ENCODE peak calls at places on chromosomes 4 and X, in four cellular contexts. P is HCT116, W is suprapubic skin, S is prostate gland. L is an unnamed sample.

GRCh38 chrX:47145408-47146120 is 543 bp downstream of the RBM10 start:
- DNase-seq in S (peak; percentile 4), W (no peak), P (no peak), L (no peak)

GRCh38 chrX:50081282-50081955 is 119.4 kb downstream of the AKAP4 start:
- DNase-seq in S (peak; percentile 31), P (no peak), W (no peak), L (peak; percentile 68)

GRCh38 chrX:455673-456072 is 69.0 kb upstream of the PPP2R3B start:
- DNase-seq in P (no peak), S (no peak), W (no peak), L (no peak)

GRCh38 chr4:174398728-174399127 is 115.0 kb downstream of the CEP44 start:
- DNase-seq in P (no peak), W (no peak), S (no peak), L (no peak)

GRCh38 chrX:42678133-42678532 is 99.8 kb downstream of the PPP1R2C start:
- DNase-seq in W (no peak), S (no peak), P (no peak), L (no peak)

GRCh38 chrX:39518451-39519212 is 579.1 kb downstream of the BCOR start:
- DNase-seq in S (no peak), W (no peak), P (no peak), L (peak; percentile 38)

GRCh38 chrX:100654256-100654655 is 10.3 kb downstream of the SRPX2 start:
- DNase-seq in P (no peak), W (no peak), S (no peak), L (no peak)

GRCh38 chr4:146340798-146341197 is 126.5 kb downstream of the REELD1 start:
- DNase-seq in S (no peak), W (no peak), P (no peak), L (no peak)

GRCh38 chr4:147683172-147683571 is 791 bp downstream of the PRMT9 start:
- DNase-seq in S (no peak), P (no peak), W (no peak), L (peak; percentile 33)

GRCh38 chr4:76753814-76754213 is 144.1 kb downstream of the SOWAHB start:
- DNase-seq in W (no peak), S (no peak), P (no peak), L (no peak)
- TF ChIP-seq POLR2AphosphoS5 in W (no peak), S (no peak), P (no peak), L (no peak)

DNA sequence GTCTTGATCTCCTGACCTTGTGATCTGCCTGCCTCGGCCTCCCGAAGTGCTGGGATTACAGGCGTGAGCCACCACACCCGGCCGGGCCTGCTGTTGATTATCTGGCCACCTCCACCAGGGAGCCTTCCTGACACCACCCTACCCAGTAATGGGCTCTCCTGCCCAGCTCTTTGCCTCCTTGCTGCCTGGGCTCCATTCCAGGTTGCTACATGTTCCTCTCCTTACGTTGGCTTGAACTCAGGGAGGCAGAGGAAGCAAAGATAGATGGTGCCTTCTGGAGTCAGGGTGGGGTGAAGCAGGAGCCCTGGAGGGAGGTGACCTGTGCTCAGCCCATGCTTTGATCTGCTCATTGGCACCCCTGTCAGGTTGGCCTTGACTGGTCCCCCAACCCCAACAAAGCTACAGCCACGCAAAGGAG is 26.3 kb downstream of the FLNA start:
- DNase-seq in S (no peak), W (no peak), P (no peak), L (no peak)
- H3K36me3 ChIP-seq in S (no peaks in the 10 kb centered on the region), W (peaks cover 48% of the 10 kb centered on the region), P (peaks cover 5% of the 10 kb centered on the region), L (peaks cover 36% of the 10 kb centered on the region)

GRCh38 chr4:37674446-37674845 is 11.7 kb downstream of the RELL1 start:
- DNase-seq in S (no peak), W (no peak), P (no peak), L (no peak)
- H3K4me1 ChIP-seq in S (no peaks in the 10 kb centered on the region), W (peaks cover 48% of the 10 kb centered on the region), P (peaks cover 4% of the 10 kb centered on the region), L (peaks cover 38% of the 10 kb centered on the region)

GRCh38 chrX:153412746-153413720 is 1.8 kb downstream of the ZFP92 start:
- DNase-seq in P (no peak), W (no peak), S (no peak), L (no peak)

GRCh38 chrX:153413731-153414130 is 2.5 kb downstream of the ZFP92 start:
- DNase-seq in P (no peak), W (no peak), S (no peak), L (no peak)

GRCh38 chrX:153417637-153418036 is 6.4 kb downstream of the ZFP92 start:
- DNase-seq in S (no peak), W (no peak), P (no peak), L (no peak)

GRCh38 chrX:153416781-153417180 is 5.5 kb downstream of the ZFP92 start:
- DNase-seq in S (no peak), P (no peak), W (no peak), L (no peak)

GRCh38 chrX:153414838-153415552 is 3.7 kb downstream of the ZFP92 start:
- DNase-seq in P (no peak), S (no peak), W (no peak), L (peak; percentile 36)
- TF ChIP-seq POLR2AphosphoS5 in P (no peak), S (no peak), W (no peak), L (peak; percentile 17)

GRCh38 chr4:108622828-108623227 is 2.5 kb downstream of the RPL34 start:
- DNase-seq in W (no peak), S (no peak), P (no peak), L (no peak)
- H3K36me3 ChIP-seq in W (peaks cover 59% of the 10 kb centered on the region), S (no peaks in the 10 kb centered on the region), P (peaks cover 41% of the 10 kb centered on the region), L (peaks cover 60% of the 10 kb centered on the region)

DNA sequence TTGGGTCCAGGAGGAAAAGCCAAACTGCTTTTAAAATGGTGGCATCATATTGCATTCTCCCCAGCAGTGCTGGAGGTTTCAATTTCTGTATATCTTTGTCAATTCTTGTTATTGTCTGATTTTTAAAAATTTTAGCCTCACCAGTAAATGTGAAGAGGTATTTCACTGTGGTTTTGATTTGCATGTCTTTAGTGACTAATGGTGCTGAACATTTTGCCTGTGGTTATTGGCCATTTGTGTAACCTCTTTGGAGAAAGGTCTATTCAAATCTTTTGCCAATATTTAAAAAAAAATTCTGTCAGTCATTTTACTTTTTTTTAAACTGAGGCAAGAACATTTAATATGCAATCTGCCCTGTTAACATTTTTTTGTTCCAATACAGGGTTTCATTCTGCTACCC is 322.1 kb downstream of the TLL1 start:
- DNase-seq in P (no peak), S (no peak), W (no peak), L (no peak)
- H3K4me1 ChIP-seq in P (no peaks in the 10 kb centered on the region), S (no peaks in the 10 kb centered on the region), W (no peaks in the 10 kb centered on the region), L (no peaks in the 10 kb centered on the region)

GRCh38 chrX:25618248-25618647 is 519.9 kb upstream of the MAGEB18 start:
- DNase-seq in W (no peak), S (no peak), P (no peak), L (no peak)
- TF ChIP-seq POLR2AphosphoS5 in W (no peak), S (no peak), P (no peak), L (no peak)

DNA sequence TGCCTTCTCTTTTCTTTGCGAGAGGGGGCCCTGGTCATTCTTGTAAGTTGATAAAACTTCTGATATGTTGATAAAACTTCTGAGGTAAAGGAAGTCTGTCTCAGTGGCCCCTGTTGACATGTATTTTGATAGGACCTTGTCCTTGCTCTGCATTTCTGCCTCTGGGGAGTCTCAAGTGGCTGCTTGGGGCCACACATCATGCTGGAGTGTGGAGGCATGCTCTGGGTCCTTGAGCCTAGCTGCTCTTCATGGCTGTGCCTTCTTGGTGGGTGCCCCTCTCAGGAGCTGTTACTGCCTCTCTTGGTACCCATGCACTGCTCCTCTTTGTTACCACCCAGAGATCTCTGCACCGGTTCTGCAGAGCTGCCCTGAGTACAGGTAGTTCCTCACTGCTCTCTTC is 14.2 kb downstream of the NSD2 start:
- DNase-seq in P (no peak), W (no peak), S (no peak), L (no peak)
- H3K36me3 ChIP-seq in P (no peaks in the 10 kb centered on the region), W (no peaks in the 10 kb centered on the region), S (no peaks in the 10 kb centered on the region), L (no peaks in the 10 kb centered on the region)

DNA sequence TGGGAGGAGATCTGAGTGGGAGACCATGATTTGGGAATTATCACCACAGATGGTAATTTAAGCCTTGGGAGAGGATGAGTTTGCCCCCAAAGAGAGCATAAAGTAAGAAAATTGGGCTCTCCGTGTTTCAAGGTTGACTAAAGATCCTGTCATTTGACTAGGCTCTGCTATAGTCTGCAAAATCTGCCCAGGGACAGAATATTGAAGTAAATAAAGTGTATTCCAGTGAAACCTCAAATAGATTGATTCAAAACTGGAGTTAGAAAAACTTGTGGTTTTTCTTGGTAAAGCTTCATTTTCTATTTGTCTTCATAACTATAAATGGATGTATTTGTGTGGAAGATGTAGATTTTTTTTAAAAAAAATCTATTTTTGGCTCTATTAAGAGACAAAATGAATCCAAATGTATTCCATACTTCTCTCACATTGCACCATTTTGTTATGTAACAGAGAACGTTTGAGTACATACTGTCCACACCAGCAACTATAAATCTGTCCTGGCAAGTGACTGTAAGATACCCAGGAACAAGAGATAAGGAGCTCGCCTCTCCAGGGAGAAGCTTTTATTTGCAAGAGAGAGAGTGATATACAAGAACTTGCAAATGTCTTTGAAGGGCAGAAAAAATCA is 170.2 kb downstream of the CBR4 start:
- DNase-seq in W (no peak), P (no peak), S (no peak), L (no peak)
- H3K4me1 ChIP-seq in W (peaks cover 73% of the 10 kb centered on the region), P (no peaks in the 10 kb centered on the region), S (no peaks in the 10 kb centered on the region), L (peaks cover 10% of the 10 kb centered on the region)

DNA sequence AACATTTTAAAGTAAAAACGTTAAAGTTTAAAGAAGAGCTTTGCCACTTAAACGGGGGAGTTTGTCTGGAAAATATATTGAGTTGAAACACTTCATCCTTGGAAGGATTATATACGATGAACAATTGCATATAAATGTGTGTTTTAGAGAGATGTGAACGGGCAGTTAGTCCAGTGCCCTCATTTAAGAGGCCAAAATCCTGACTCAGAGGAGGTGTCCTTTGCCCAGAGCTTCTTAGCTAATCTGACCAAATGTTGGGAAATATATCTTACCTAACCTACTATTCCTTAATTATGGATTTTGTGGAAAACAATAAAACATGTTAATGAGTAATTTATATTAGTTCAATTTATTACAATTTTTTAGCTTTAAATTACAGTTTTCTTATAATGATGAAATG is 327.2 kb upstream of the DIPK2B start:
- DNase-seq in S (no peak), W (no peak), P (no peak), L (no peak)
- TF ChIP-seq POLR2AphosphoS5 in S (no peak), W (no peak), P (no peak), L (no peak)